ENCODE peak calls at places on chromosomes 13 and 19, in seven cellular contexts. E is aorta; S is AG04450; I is kidney glomerular epithelial cell; T is occipital lobe; U is kidney tubule cell; R is stimulated activated naive CD4-positive, alpha-beta T cell treated with Interleukin-2 at 50 U/mL for 16 hours. D is an unnamed sample.
A peak's percentile ranks its signal among the peaks of the same experiment; 100 is the strongest.

GRCh38 chr13:112477070-112477619 is 101.0 kb downstream of the SPACA7 start:
- DNase-seq in I (no peak), R (no peak), U (no peak), E (no peak), S (no peak), T (no peak), D (no peak)

GRCh38 chr19:4803736-4804695 is 12.5 kb downstream of the FEM1A start:
- DNase-seq in T (no peak), U (peak; percentile 30), E (no peak), S (no peak), I (no peak), R (peak; percentile 49), D (peak; percentile 78)

GRCh38 chr19:58568731-58569130 is 4.4 kb downstream of the MZF1 start:
- DNase-seq in U (no peak), R (no peak), E (peak; percentile 17), I (no peak), T (no peak), S (no peak), D (no peak)

GRCh38 chr13:79637086-79637763 is 156.3 kb downstream of the NDFIP2 start:
- DNase-seq in I (no peak), T (no peak), S (no peak), E (peak; percentile 59), R (no peak), U (no peak), D (no peak)

GRCh38 chr19:36212895-36213294 is 1.6 kb downstream of the ZNF565 start:
- DNase-seq in E (no peak), I (no peak), U (no peak), R (no peak), T (no peak), S (no peak), D (no peak)

GRCh38 chr19:12825259-12826131 is 8.9 kb downstream of the RTBDN start:
- DNase-seq in S (no peak), E (no peak), T (no peak), U (no peak), R (no peak), I (no peak), D (peak; percentile 54)

GRCh38 chr13:40189885-40190655 is 476.4 kb downstream of the FOXO1 start:
- DNase-seq in I (no peak), E (no peak), U (no peak), S (no peak), T (peak; percentile 64), R (no peak), D (peak; percentile 45)

GRCh38 chr13:30346159-30346788 is 38.9 kb upstream of the KATNAL1 start:
- DNase-seq in E (no peak), S (no peak), R (peak; percentile 19), U (no peak), I (no peak), T (no peak), D (no peak)

GRCh38 chr19:53506728-53507127 is 31.2 kb upstream of the ZNF331 start:
- DNase-seq in I (no peak), S (no peak), R (no peak), T (no peak), E (no peak), U (no peak), D (no peak)

GRCh38 chr19:45477713-45478453 is 10.1 kb downstream of the FOSB start:
- DNase-seq in U (peak; percentile 95), S (no peak), R (peak; percentile 45), I (peak; percentile 90), T (no peak), E (no peak), D (peak; percentile 17)

GRCh38 chr13:97243915-97244820 is 22.0 kb downstream of the MBNL2 start:
- DNase-seq in E (no peak), R (no peak), U (no peak), S (no peak), I (no peak), T (no peak), D (no peak)

GRCh38 chr19:13689050-13689449 is 75.3 kb upstream of the MRI1 start:
- DNase-seq in T (no peak), U (no peak), E (no peak), I (no peak), R (no peak), S (no peak), D (no peak)

GRCh38 chr19:32830231-32831014 is 39.1 kb downstream of the SLC7A9 start:
- DNase-seq in R (no peak), T (no peak), S (peak; percentile 6), E (no peak), I (peak; percentile 5), U (peak; percentile 52), D (no peak)

GRCh38 chr13:76148374-76148773 is 512.2 kb downstream of the LMO7 start:
- DNase-seq in T (no peak), S (no peak), R (no peak), E (no peak), U (peak; percentile 6), I (no peak), D (no peak)

GRCh38 chr19:20858861-20859260 is 64.2 kb upstream of the ZNF85 start:
- DNase-seq in E (no peak), I (no peak), T (no peak), U (no peak), S (no peak), R (no peak), D (no peak)

GRCh38 chr13:43411741-43412140 is 375.0 kb downstream of the ENOX1 start:
- DNase-seq in S (no peak), R (no peak), T (no peak), I (no peak), U (no peak), E (no peak), D (no peak)

GRCh38 chr13:40402931-40403412 is 263.5 kb downstream of the FOXO1 start:
- DNase-seq in I (peak; percentile 71), E (no peak), S (no peak), R (no peak), U (peak; percentile 76), T (no peak), D (no peak)

GRCh38 chr13:20119960-20120359 is 40.9 kb downstream of the GJA3 start:
- DNase-seq in R (no peak), U (no peak), S (no peak), I (no peak), T (no peak), E (no peak), D (no peak)

GRCh38 chr19:6572217-6572616 is 18.7 kb downstream of the CD70 start:
- DNase-seq in T (no peak), U (no peak), S (no peak), E (peak; percentile 85), R (no peak), I (no peak), D (no peak)

GRCh38 chr19:35017507-35017906 is 12.8 kb upstream of the SCN1B start:
- DNase-seq in R (no peak), E (no peak), S (no peak), T (no peak), I (no peak), U (no peak), D (no peak)

GRCh38 chr19:38004505-38005223 is 97.7 kb downstream of the SIPA1L3 start:
- DNase-seq in S (peak; percentile 91), R (no peak), I (peak; percentile 95), T (peak; percentile 87), E (peak; percentile 89), U (peak; percentile 95), D (peak; percentile 89)

GRCh38 chr13:24184265-24184841 is 23.8 kb downstream of the SPATA13 start:
- DNase-seq in R (no peak), E (no peak), U (peak; percentile 86), I (peak; percentile 73), S (no peak), T (no peak), D (peak; percentile 62)

GRCh38 chr19:50723069-50723468 is at the start of gene CLEC11A:
- DNase-seq in I (no peak), T (no peak), S (peak; percentile 55), R (no peak), E (peak; percentile 79), U (no peak), D (peak; percentile 48)

GRCh38 chr19:31676271-31677004 is 327.2 kb upstream of the TSHZ3 start:
- DNase-seq in E (no peak), S (no peak), U (peak; percentile 1), R (no peak), I (no peak), T (no peak), D (peak; percentile 13)

GRCh38 chr19:57934820-57935665 is at the start of gene ZNF418:
- DNase-seq in U (peak; percentile 83), I (peak; percentile 85), T (peak; percentile 72), S (peak; percentile 43), R (no peak), E (peak; percentile 51), D (peak; percentile 86)

GRCh38 chr19:48959341-48960239 is 4.9 kb downstream of the BAX start:
- DNase-seq in R (no peak), U (no peak), T (no peak), E (peak; percentile 70), S (no peak), I (no peak), D (no peak)

GRCh38 chr13:93079294-93079693 is 147.3 kb upstream of the GPC6 start:
- DNase-seq in S (no peak), T (no peak), I (peak; percentile 17), U (no peak), E (no peak), R (no peak), D (no peak)

GRCh38 chr13:113981611-113982295 is 7.9 kb upstream of the C13orf46 start:
- DNase-seq in S (no peak), I (no peak), R (no peak), U (no peak), T (no peak), E (peak; percentile 30), D (no peak)

D was measured in hepatocyte.